ENCODE peak calls at places on chromosomes 4 and X, in four cellular contexts. J is heart left ventricle, Y is left lung, L is transverse colon. B is an unnamed sample. For H3K4me1, the result is how much of the 10 kb centered on the place peaks cover.

GRCh38 chrX:65874110-65874509 is 165.8 kb downstream of the VSIG4 start:
- DNase-seq in J (no peak), Y (no peak), L (no peak), B (no peak)

GRCh38 chr4:33323393-33323792 is 2603.2 kb downstream of the PCDH7 start:
- DNase-seq in J (no peak), Y (no peak), L (no peak), B (no peak)

GRCh38 chrX:150084474-150085229 is 146.4 kb upstream of the EOLA2 start:
- DNase-seq in J (no peak), Y (no peak), L (no peak), B (no peak)

GRCh38 chr4:120331486-120332281 is 265.0 kb upstream of the MAD2L1 start:
- DNase-seq in J (no peak), Y (no peak), L (no peak), B (no peak)

GRCh38 chr4:7781361-7781760 is 158.3 kb downstream of the AFAP1 start:
- DNase-seq in J (no peak), Y (no peak), L (no peak), B (no peak)

GRCh38 chr4:7581477-7581876 is 146.7 kb upstream of the PSAPL1 start:
- DNase-seq in J (no peak), Y (no peak), L (no peak), B (no peak)

GRCh38 chr4:101169044-101170014 is 178.0 kb downstream of the PPP3CA start:
- DNase-seq in J (no peak), Y (no peak), L (peak), B (peak)

GRCh38 chr4:18042754-18043153 is 21.2 kb upstream of the LCORL start:
- DNase-seq in J (no peak), Y (no peak), L (no peak), B (no peak)

GRCh38 chr4:176191974-176192373 is 3.4 kb downstream of the SPATA4 start:
- DNase-seq in J (no peak), Y (no peak), L (no peak), B (no peak)

GRCh38 chr4:186651624-186652023 is 72.0 kb downstream of the FAT1 start:
- DNase-seq in J (peak), Y (no peak), L (peak), B (no peak)

GRCh38 chrX:119288890-119289393 is 52.9 kb downstream of the PGRMC1 start:
- DNase-seq in J (no peak), Y (no peak), L (no peak), B (no peak)

GRCh38 chr4:148954011-148954749 is 512.0 kb upstream of the NR3C2 start:
- DNase-seq in J (no peak), Y (no peak), L (peak), B (peak)

GRCh38 chrX:15301924-15302323 is 13.5 kb downstream of the ASB11 start:
- DNase-seq in J (peak), Y (no peak), L (peak), B (no peak)

GRCh38 chrX:63918611-63919010 is 133.6 kb upstream of the ARHGEF9 start:
- DNase-seq in J (no peak), Y (no peak), L (no peak), B (peak)

GRCh38 chrX:40938418-40938817 is 146.8 kb upstream of the USP9X start:
- DNase-seq in J (no peak), Y (no peak), L (no peak), B (no peak)

GRCh38 chrX:42151808-42152207 is 228.5 kb upstream of the CASK start:
- DNase-seq in J (no peak), Y (no peak), L (no peak), B (no peak)

GRCh38 chr4:56649445-56650258 is 31.4 kb downstream of the HOPX start:
- DNase-seq in J (no peak), Y (no peak), L (no peak), B (no peak)
- H3K4me1 ChIP-seq in J (under half), Y (under half), L (under half), B (under half)

GRCh38 chr4:153116101-153116680 is 88.1 kb upstream of the TRIM2 start:
- DNase-seq in J (no peak), Y (no peak), L (no peak), B (no peak)
- H3K4me3 ChIP-seq in J (peak), Y (peak), L (peak), B (no peak)

GRCh38 chr4:20305976-20306375 is 54.3 kb downstream of the SLIT2 start:
- DNase-seq in J (no peak), Y (no peak), L (no peak), B (no peak)
- TF ChIP-seq CTCF in J (no peak), Y (no peak), L (no peak), B (no peak)

GRCh38 chr4:41365726-41366125 is 109.0 kb downstream of the UCHL1 start:
- DNase-seq in J (no peak), Y (no peak), L (no peak), B (no peak)

GRCh38 chr4:41363384-41363981 is 106.8 kb downstream of the UCHL1 start:
- DNase-seq in J (no peak), Y (no peak), L (no peak), B (no peak)

GRCh38 chr4:41362647-41363383 is 106.1 kb downstream of the UCHL1 start:
- DNase-seq in J (no peak), Y (no peak), L (no peak), B (no peak)

GRCh38 chr4:41366911-41367517 is 110.3 kb downstream of the UCHL1 start:
- DNase-seq in J (no peak), Y (no peak), L (no peak), B (no peak)

DNA sequence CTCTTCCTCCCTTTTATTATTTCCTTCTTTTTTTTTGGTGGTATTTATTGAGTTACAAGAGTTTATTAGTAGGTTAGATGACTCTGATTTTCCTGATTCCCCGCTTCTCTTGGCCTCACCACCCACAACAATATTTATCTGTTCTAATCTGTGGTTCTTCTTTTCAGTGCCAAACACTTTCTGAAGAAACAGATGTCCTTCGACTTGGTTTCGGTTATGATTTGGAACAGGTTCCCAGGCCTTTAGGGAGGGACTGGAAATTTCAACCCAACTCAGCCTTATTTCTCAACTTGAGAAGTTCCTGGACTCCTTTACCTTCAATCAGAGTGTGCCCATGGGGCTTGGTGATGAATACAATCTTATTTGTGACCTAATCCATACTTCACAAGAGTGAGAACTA is 108.1 kb downstream of the UCHL1 start:
- DNase-seq in J (no peak), Y (no peak), L (no peak), B (no peak)
- H3K4me1 ChIP-seq in J (half or more), Y (under half), L (under half), B (under half)

DNA sequence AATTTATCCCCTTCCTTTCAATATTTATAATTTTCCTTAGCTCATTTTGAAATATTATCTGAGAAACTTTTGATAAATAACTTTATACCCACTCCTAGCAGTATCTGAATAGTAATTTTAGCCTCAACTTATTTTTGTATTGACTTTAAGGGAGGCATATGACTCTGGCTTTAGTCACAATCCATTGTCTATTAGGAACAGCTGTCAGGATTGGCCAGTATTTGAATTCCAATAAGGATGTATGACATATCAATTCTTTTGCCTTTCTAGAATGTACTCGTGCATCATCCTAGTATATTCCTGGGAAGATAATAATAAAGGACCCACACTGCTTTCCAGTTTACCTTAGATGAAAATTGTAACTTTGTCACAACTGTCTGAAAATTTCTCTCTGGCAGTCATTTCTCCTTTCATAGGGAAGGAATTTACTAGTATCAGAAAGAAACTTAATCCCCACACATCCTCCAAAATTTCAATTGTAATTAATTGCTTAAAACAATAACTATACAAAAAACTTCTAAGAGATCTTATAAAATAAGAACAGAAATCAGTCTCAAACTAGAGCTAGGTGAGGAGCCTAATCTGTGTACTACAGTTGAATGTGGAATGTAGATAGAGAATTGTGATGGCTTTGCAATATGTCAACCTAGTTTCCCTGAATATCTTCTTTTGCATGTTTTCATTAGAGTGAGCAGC is 121.0 kb upstream of the EPHA5 start:
- DNase-seq in J (no peak), Y (no peak), L (no peak), B (no peak)
- H3K4me3 ChIP-seq in J (no peak), Y (no peak), L (no peak), B (no peak)

DNA sequence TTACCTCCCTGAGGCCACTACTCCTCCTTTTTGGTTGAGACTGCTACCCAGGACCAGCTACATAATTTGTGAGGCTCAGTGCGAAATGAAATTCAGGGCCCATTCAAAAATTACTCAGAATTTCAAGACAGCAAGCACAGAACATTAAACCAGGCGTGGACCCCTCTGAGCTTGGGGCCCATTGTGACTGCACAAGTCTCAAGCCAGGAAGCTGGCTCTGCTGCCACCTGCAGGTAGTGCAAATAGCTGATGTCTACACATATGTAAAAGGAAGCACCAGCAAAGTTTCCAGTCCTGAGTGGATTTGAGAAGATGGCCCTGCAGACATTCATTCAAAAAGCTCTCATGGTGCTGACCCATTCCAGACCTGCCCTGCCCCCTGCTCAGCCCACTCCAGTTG is 213.4 kb upstream of the LNX1 start:
- DNase-seq in J (no peak), Y (peak), L (peak), B (no peak)
- TF ChIP-seq CTCF in J (peak), Y (peak), L (peak), B (peak)

GRCh38 chr4:2387205-2387604 is 31.2 kb downstream of the ZFYVE28 start:
- DNase-seq in J (no peak), Y (no peak), L (no peak), B (peak)
- H3K4me1 ChIP-seq in J (under half), Y (under half), L (under half), B (under half)

GRCh38 chrX:13938766-13939530 is 90.7 kb downstream of the GEMIN8 start:
- DNase-seq in J (no peak), Y (no peak), L (no peak), B (no peak)

GRCh38 chrX:13934731-13935130 is 95.0 kb downstream of the GEMIN8 start:
- DNase-seq in J (no peak), Y (no peak), L (no peak), B (no peak)

GRCh38 chrX:13937370-13938052 is 92.2 kb downstream of the GEMIN8 start:
- DNase-seq in J (no peak), Y (no peak), L (no peak), B (no peak)

GRCh38 chrX:13938053-13938765 is 91.5 kb downstream of the GEMIN8 start:
- DNase-seq in J (peak), Y (peak), L (peak), B (peak)

GRCh38 chrX:13936804-13937203 is 92.9 kb downstream of the GEMIN8 start:
- DNase-seq in J (no peak), Y (no peak), L (no peak), B (no peak)
- H3K4me3 ChIP-seq in J (no peak), Y (no peak), L (no peak), B (no peak)

GRCh38 chrX:95505721-95506120 is 1178.9 kb upstream of the DIAPH2 start:
- DNase-seq in J (no peak), Y (no peak), L (no peak), B (no peak)
- TF ChIP-seq CTCF in J (no peak), Y (no peak), L (no peak), B (no peak)

GRCh38 chrX:18351774-18352173 is 2.7 kb downstream of the SCML2 start:
- DNase-seq in J (no peak), Y (no peak), L (no peak), B (no peak)
- H3K4me1 ChIP-seq in J (under half), Y (under half), L (under half), B (under half)

B was measured in mucosa of descending colon.